ENCODE peak calls at places on chromosomes 4 and X, in nine cellular contexts. T is left colon; F is RWPE2; L is left cardiac atrium; X is DND-41; U is central memory CD8-positive, alpha-beta T cell; C is HCT116; W is psoas muscle; V is right cardiac atrium. I is an unnamed sample.
A peak's percentile ranks its signal among the peaks of the same experiment; 100 is the strongest.

GRCh38 chr4:40718571-40718970 is 31.2 kb upstream of the NSUN7 start:
- ATAC-seq in L (no peak), V (no peak), T (peak; percentile 65), C (peak; percentile 46), X (no peak), F (no peak), U (no peak), W (no peak), I (peak; percentile 21)

GRCh38 chrX:107204063-107204605 is 2.1 kb downstream of the NUP62CL start:
- ATAC-seq in X (no peak), W (no peak), V (no peak), L (no peak), T (peak; percentile 57), U (no peak), C (no peak), F (no peak), I (no peak)

GRCh38 chrX:10833299-10834169 is 213.1 kb upstream of the MID1 start:
- ATAC-seq in F (peak; percentile 92), X (no peak), U (no peak), C (no peak), V (peak; percentile 87), W (no peak), L (peak; percentile 91), T (peak; percentile 90), I (peak; percentile 82)

GRCh38 chrX:17242470-17242869 is 132.5 kb upstream of the NHS start:
- ATAC-seq in U (no peak), C (peak; percentile 79), F (peak; percentile 46), W (no peak), V (no peak), T (peak; percentile 63), X (peak; percentile 47), L (peak; percentile 25), I (no peak)

GRCh38 chr4:67366341-67366861 is 178.9 kb downstream of the CENPC start:
- ATAC-seq in L (peak; percentile 76), U (no peak), V (no peak), C (no peak), W (no peak), T (no peak), F (no peak), X (no peak), I (no peak)

GRCh38 chr4:103499094-103499493 is 220.7 kb downstream of the TACR3 start:
- ATAC-seq in L (no peak), F (no peak), W (no peak), T (no peak), U (no peak), C (peak; percentile 55), X (no peak), V (no peak), I (no peak)

GRCh38 chrX:40736170-40736505 is 796 bp upstream of the MED14 start:
- ATAC-seq in L (peak; percentile 4), W (peak; percentile 36), F (no peak), U (peak; percentile 1), C (no peak), V (peak; percentile 10), X (no peak), T (peak; percentile 12), I (no peak)

GRCh38 chr4:77152421-77152820 is 4.6 kb upstream of the CCNG2 start:
- ATAC-seq in C (no peak), X (no peak), V (no peak), L (no peak), W (no peak), U (no peak), F (no peak), T (no peak), I (no peak)

GRCh38 chr4:78673258-78673817 is 102.8 kb upstream of the BMP2K start:
- ATAC-seq in L (no peak), C (no peak), F (no peak), V (no peak), T (no peak), X (no peak), W (no peak), U (no peak), I (no peak)

GRCh38 chr4:148061139-148061476 is 329.2 kb downstream of the ARHGAP10 start:
- ATAC-seq in C (no peak), L (no peak), T (peak; percentile 65), X (no peak), V (no peak), W (no peak), F (no peak), U (no peak), I (peak; percentile 8)

GRCh38 chr4:94603170-94603747 is 151.5 kb downstream of the PDLIM5 start:
- ATAC-seq in U (no peak), F (peak; percentile 70), T (no peak), V (peak; percentile 68), W (peak; percentile 43), C (peak; percentile 44), L (peak; percentile 75), X (no peak), I (no peak)

GRCh38 chr4:2217726-2218125 is 24.2 kb downstream of the HAUS3 start:
- ATAC-seq in U (no peak), L (no peak), F (peak; percentile 66), X (no peak), T (no peak), V (no peak), C (peak; percentile 33), W (no peak), I (no peak)

GRCh38 chrX:18596096-18596495 is 75.8 kb downstream of the RS1 start:
- ATAC-seq in X (no peak), T (no peak), W (no peak), U (no peak), L (no peak), F (no peak), V (no peak), C (no peak), I (no peak)

GRCh38 chr4:169017971-169018370 is 7.9 kb upstream of the CBR4 start:
- ATAC-seq in V (no peak), L (no peak), W (no peak), U (no peak), T (no peak), X (no peak), C (no peak), F (no peak), I (no peak)

GRCh38 chrX:119069128-119069527 is 3.7 kb upstream of the CT47C1 start:
- ATAC-seq in F (no peak), L (no peak), T (no peak), C (no peak), W (no peak), V (no peak), X (no peak), U (no peak), I (no peak)

GRCh38 chr4:154781126-154781982 is at the start of gene RBM46:
- ATAC-seq in X (no peak), V (peak; percentile 26), U (no peak), F (no peak), C (no peak), T (no peak), W (no peak), L (no peak), I (no peak)

GRCh38 chrX:65994519-65995501 is 45.1 kb downstream of the VSIG4 start:
- ATAC-seq in X (no peak), W (no peak), U (no peak), V (no peak), T (no peak), C (no peak), F (no peak), L (no peak), I (no peak)

GRCh38 chrX:2262679-2263055 is 238.1 kb downstream of the DHRSX start:
- ATAC-seq in V (peak; percentile 44), T (no peak), C (no peak), X (peak; percentile 20), L (peak; percentile 26), F (peak; percentile 22), U (no peak), W (no peak), I (no peak)

GRCh38 chr4:6092131-6092530 is 73.9 kb upstream of the C4orf50 start:
- ATAC-seq in X (peak; percentile 72), T (no peak), L (no peak), C (no peak), W (no peak), U (peak; percentile 52), V (no peak), F (no peak), I (no peak)

GRCh38 chr4:66681962-66682361 is 863.3 kb downstream of the CENPC start:
- ATAC-seq in W (no peak), V (no peak), L (no peak), X (no peak), T (no peak), F (no peak), U (no peak), C (no peak), I (no peak)

GRCh38 chr4:168480991-168481588 is 798 bp upstream of the DDX60L start:
- ATAC-seq in V (peak; percentile 70), W (peak; percentile 79), L (peak; percentile 62), T (peak; percentile 67), C (peak; percentile 66), U (peak; percentile 77), F (peak; percentile 51), X (peak; percentile 72), I (peak; percentile 63)

I was measured in esophagus mucosa.